ENCODE peak calls at places on chromosomes 2 and 18, in four cellular contexts. E is stomach, W is coronary artery, K is small intestine. C is an unnamed sample.

GRCh38 chr18:2337552-2338141 is 233.7 kb downstream of the METTL4 start:
- DNase-seq in E (peak; percentile 42), W (no peak), K (peak; percentile 34), C (peak; percentile 37)

GRCh38 chr2:2848621-2849443 is 517.8 kb upstream of the MYT1L start:
- DNase-seq in E (no peak), W (no peak), K (no peak), C (no peak)

GRCh38 chr2:150209746-150210145 is 277.7 kb downstream of the RND3 start:
- DNase-seq in E (no peak), W (no peak), K (no peak), C (no peak)

GRCh38 chr2:196967126-196967525 is 40.6 kb upstream of the PGAP1 start:
- DNase-seq in E (no peak), W (no peak), K (peak; percentile 40), C (peak; percentile 35)

GRCh38 chr2:97660775-97661417 is 2.9 kb downstream of the ACTR1B start:
- DNase-seq in E (no peak), W (peak; percentile 69), K (no peak), C (no peak)

GRCh38 chr2:77521482-77521881 is 694 bp downstream of the LRRTM4 start:
- DNase-seq in E (no peak), W (no peak), K (no peak), C (no peak)

GRCh38 chr2:42771546-42772153 is 7.7 kb upstream of the OXER1 start:
- DNase-seq in E (peak; percentile 20), W (no peak), K (no peak), C (no peak)

GRCh38 chr18:53458944-53459580 is 765.4 kb downstream of the MBD2 start:
- DNase-seq in E (no peak), W (no peak), K (no peak), C (no peak)

GRCh38 chr2:99389946-99390345 is 52.8 kb downstream of the EIF5B start:
- DNase-seq in E (no peak), W (no peak), K (no peak), C (no peak)

GRCh38 chr2:70418514-70418913 is 116.6 kb upstream of the FAM136A start:
- DNase-seq in E (no peak), W (no peak), K (no peak), C (no peak)

GRCh38 chr2:232980683-232981082 is 32.4 kb downstream of the NGEF start:
- DNase-seq in E (no peak), W (peak; percentile 47), K (peak; percentile 15), C (peak; percentile 26)

GRCh38 chr2:35598310-35598709 is 757.3 kb upstream of the CRIM1 start:
- DNase-seq in E (no peak), W (no peak), K (no peak), C (no peak)

GRCh38 chr2:150133623-150134022 is 353.8 kb downstream of the RND3 start:
- DNase-seq in E (no peak), W (no peak), K (peak; percentile 84), C (no peak)

GRCh38 chr2:107595749-107596148 is 230.9 kb upstream of the RGPD4 start:
- DNase-seq in E (no peak), W (no peak), K (no peak), C (no peak)

GRCh38 chr2:113144259-113144658 is 16.9 kb downstream of the IL1RN start:
- DNase-seq in E (no peak), W (no peak), K (no peak), C (no peak)

GRCh38 chr2:218295029-218295428 is 2.7 kb upstream of the TMBIM1 start:
- DNase-seq in E (no peak), W (no peak), K (peak; percentile 92), C (no peak)

GRCh38 chr2:70560452-70560851 is 6.8 kb upstream of the TGFA start:
- DNase-seq in E (no peak), W (no peak), K (no peak), C (no peak)

GRCh38 chr18:54752185-54752584 is 76.1 kb upstream of the RAB27B start:
- DNase-seq in E (no peak), W (no peak), K (peak; percentile 22), C (no peak)

GRCh38 chr2:241161646-241162281 is 11.5 kb downstream of the PPP1R7 start:
- DNase-seq in E (peak; percentile 31), W (peak; percentile 84), K (peak; percentile 3), C (peak; percentile 52)

GRCh38 chr2:217773539-217773938 is 229.3 kb downstream of the TNS1 start:
- DNase-seq in E (no peak), W (no peak), K (peak; percentile 33), C (no peak)

GRCh38 chr2:67917332-67918054 is 145.3 kb downstream of the C1D start:
- DNase-seq in E (no peak), W (no peak), K (no peak), C (no peak)

GRCh38 chr2:151197184-151198070 is 64.2 kb downstream of the RBM43 start:
- DNase-seq in E (no peak), W (no peak), K (no peak), C (no peak)

GRCh38 chr2:210541280-210541902 is 15.0 kb upstream of the CPS1 start:
- DNase-seq in E (no peak), W (no peak), K (peak; percentile 71), C (no peak)

GRCh38 chr18:42860011-42860410 is 255.5 kb downstream of the RIT2 start:
- DNase-seq in E (no peak), W (no peak), K (no peak), C (no peak)

GRCh38 chr2:38601463-38602135 is 1.1 kb downstream of the HNRNPLL start:
- DNase-seq in E (no peak), W (no peak), K (no peak), C (no peak)

GRCh38 chr18:79791141-79791972 is 6.4 kb upstream of the KCNG2 start:
- DNase-seq in E (peak; percentile 43), W (no peak), K (peak; percentile 5), C (no peak)

GRCh38 chr2:122635649-122636496 is 880.4 kb downstream of the TSN start:
- DNase-seq in E (no peak), W (no peak), K (no peak), C (no peak)

DNA sequence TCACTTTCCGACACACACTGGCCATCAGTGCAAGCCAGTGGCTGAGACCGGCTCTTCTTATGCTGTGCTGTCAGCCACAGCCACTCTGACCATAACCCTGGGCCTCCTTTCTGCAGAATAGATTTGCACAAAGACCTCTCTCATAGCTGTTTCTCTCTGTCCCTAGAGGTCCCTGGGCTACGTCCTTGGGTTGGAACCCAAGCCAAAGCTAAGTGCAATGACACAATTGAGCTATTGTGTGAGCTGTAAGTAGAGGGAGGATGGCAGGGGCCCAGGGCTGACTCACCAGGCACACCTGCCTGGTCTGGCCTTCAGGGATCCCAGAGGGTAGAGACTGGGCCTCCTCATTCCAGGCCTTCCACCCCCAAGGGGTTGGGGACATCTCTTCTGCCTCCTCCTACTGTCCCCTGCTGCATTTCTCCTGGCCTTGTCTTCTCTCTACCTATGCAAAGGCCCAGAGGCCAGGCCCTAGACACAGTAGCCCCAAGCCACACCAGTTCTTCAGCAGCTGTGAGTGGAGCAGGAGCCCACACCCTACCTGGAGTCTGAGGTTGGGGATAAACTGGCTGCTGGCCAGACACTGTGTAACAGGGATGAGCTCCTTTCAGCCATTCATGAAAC is 174.6 kb downstream of the NCK2 start:
- DNase-seq in E (peak; percentile 34), W (peak; percentile 60), K (peak; percentile 29), C (peak; percentile 43)
- H3K27ac ChIP-seq in E (no peak overlapping the region), W (no peak overlapping the region), K (peak overlapping the region; percentile 23), C (no peak overlapping the region)

DNA sequence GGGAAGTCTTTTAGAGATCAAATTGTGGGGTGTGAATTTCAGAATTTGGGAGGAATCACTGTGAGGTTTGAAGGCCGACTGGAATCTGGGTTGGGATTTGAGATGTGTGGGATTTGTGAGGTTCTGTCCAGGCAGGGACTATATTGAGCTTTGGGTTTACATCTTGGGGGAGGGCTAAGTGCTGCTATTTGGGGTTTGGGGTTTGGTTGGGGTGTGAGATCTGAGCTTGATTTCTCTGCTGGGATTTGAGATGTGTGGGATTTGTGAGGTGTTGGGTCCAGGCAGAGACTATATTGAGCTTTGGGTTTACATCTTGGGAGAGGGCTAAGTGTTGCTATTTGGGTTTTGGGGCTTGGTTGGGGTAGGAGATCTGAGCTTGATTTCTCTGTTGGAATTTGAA is 864 bp downstream of the GMPPA start:
- DNase-seq in E (no peak), W (no peak), K (no peak), C (no peak)
- H3K27ac ChIP-seq in E (no peak overlapping the region), W (no peak overlapping the region), K (no peak overlapping the region), C (no peak overlapping the region)

GRCh38 chr2:11158916-11159573 is 3.8 kb downstream of the SLC66A3 start:
- DNase-seq in E (no peak), W (no peak), K (no peak), C (no peak)

GRCh38 chr2:11159574-11160170 is 4.4 kb downstream of the SLC66A3 start:
- DNase-seq in E (no peak), W (no peak), K (no peak), C (no peak)

GRCh38 chr2:11161747-11162146 is 6.5 kb downstream of the SLC66A3 start:
- DNase-seq in E (no peak), W (no peak), K (no peak), C (no peak)

GRCh38 chr2:11160256-11160655 is 5.0 kb downstream of the SLC66A3 start:
- DNase-seq in E (no peak), W (no peak), K (no peak), C (no peak)

DNA sequence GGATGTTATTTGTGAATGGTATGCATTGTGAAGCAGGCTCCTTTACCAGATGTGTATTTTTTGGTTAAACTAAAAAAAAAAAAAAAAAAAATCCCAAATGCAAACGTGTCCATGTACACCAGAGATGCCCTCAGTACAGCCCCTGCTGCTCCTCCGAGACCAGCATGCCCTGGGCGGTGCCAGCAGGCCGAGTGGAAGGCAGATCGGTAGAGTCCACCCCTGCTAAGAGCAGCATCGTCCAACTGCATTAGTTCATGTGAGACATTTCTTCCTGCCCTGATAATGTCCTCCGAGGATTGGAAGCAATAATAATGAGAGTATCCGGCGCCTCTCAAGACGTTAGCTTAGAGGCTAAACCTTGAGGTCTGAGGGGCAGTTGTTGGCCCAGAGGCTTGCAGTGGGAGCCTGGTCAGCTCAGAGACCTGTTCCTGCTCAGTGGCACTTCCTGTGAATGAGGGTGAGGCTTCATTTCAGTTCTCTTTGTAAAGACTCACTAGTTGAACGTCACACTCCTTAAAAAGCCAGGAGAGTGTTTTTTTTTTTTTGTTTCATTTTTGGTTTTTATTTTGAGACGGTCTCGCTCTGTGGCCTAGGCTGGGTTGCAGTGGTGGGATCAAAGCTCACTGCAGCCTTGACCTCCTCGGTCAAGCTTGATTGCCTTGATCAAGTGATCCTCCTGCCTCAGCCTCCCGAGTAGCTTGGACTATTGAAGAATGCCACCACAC is 5.6 kb downstream of the SLC66A3 start:
- DNase-seq in E (no peak), W (no peak), K (peak; percentile 12), C (no peak)
- H3K27ac ChIP-seq in E (peak overlapping the region; percentile 51), W (no peak overlapping the region), K (peak overlapping the region; percentile 77), C (no peak overlapping the region)

GRCh38 chr2:69292326-69292725 is 94.7 kb downstream of the GFPT1 start:
- DNase-seq in E (no peak), W (no peak), K (no peak), C (no peak)
- H3K27ac ChIP-seq in E (no peak overlapping the region), W (peak overlapping the region; percentile 20), K (no peak overlapping the region), C (no peak overlapping the region)

DNA sequence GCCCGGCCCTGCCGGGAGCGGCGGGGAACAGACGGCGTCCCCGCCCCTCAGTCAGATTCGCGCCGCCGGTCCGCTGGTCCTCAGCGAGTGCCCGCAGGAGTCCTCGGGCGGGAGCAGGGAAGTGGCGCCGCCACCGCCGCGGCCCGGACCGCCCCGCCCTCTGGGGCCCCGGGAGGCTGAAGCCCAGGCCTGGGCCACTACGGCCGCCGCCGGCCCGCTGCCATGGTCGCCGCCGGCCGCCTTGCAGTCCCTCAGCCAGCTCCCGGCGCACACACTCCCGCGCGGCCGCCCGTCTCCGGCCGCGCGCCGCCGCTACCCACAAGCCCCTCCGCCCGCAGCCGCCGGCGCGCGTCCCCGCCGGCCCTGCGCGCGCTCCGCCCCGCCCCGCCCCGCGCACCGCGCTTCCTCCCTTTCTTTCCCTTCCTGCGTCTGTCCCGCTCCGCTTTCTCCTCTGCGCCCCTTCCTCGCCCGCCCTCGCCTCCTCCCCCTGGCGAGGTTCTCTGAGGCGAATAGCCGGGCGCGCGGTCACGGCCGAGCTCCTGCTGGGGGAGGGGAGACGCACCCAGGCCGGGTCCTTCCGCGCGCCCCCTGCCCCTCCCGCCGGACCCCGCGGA is at the start of gene ROCK2:
- DNase-seq in E (peak; percentile 86), W (peak; percentile 89), K (peak; percentile 79), C (peak; percentile 88)
- H3K27ac ChIP-seq in E (peak within 1 kb of the TSS; percentile 99), W (peak within 1 kb of the TSS; percentile 96), K (peak within 1 kb of the TSS; percentile 98), C (peak within 1 kb of the TSS; percentile 99)